ENCODE peak calls at places on chromosome 6, in four cellular contexts. One of them, this sample, is unnamed.

GRCh38 chr6:37897321-37897720 is 77.8 kb downstream of the ZFAND3 start:
- DNase-seq in tibial artery: no peak
- DNase-seq in fibroblast of mammary gland: peak; percentile 49
- DNase-seq in GM12878: no peak
- DNase-seq in this sample: peak; percentile 85

GRCh38 chr6:151784441-151785214 is 22.9 kb upstream of the ESR1 start:
- DNase-seq in tibial artery: no peak
- DNase-seq in fibroblast of mammary gland: peak; percentile 57
- DNase-seq in GM12878: no peak
- DNase-seq in this sample: no peak

GRCh38 chr6:156269751-156270369 is 507.3 kb upstream of the ARID1B start:
- DNase-seq in tibial artery: no peak
- DNase-seq in fibroblast of mammary gland: no peak
- DNase-seq in GM12878: no peak
- DNase-seq in this sample: no peak

GRCh38 chr6:163998496-163998895 is 584.0 kb downstream of the QKI start:
- DNase-seq in fibroblast of mammary gland: no peak
- DNase-seq in tibial artery: no peak
- DNase-seq in GM12878: no peak
- DNase-seq in this sample: peak; percentile 30

GRCh38 chr6:15876406-15876805 is 213.6 kb upstream of the DTNBP1 start:
- DNase-seq in tibial artery: no peak
- DNase-seq in fibroblast of mammary gland: peak; percentile 66
- DNase-seq in GM12878: peak; percentile 78
- DNase-seq in this sample: peak; percentile 6

GRCh38 chr6:165649701-165650137 is 13.3 kb downstream of the PDE10A start:
- DNase-seq in GM12878: no peak
- DNase-seq in fibroblast of mammary gland: peak; percentile 21
- DNase-seq in tibial artery: no peak
- DNase-seq in this sample: peak; percentile 11

GRCh38 chr6:168163096-168163731 is 84.2 kb upstream of the FRMD1 start:
- DNase-seq in fibroblast of mammary gland: peak; percentile 16
- DNase-seq in tibial artery: no peak
- DNase-seq in GM12878: no peak
- DNase-seq in this sample: peak; percentile 34

GRCh38 chr6:170150590-170150945 is 140.3 kb downstream of the DLL1 start:
- DNase-seq in tibial artery: no peak
- DNase-seq in fibroblast of mammary gland: no peak
- DNase-seq in GM12878: no peak
- DNase-seq in this sample: no peak

GRCh38 chr6:73309784-73310502 is 44.1 kb downstream of the DPPA5 start:
- DNase-seq in fibroblast of mammary gland: peak; percentile 55
- DNase-seq in GM12878: no peak
- DNase-seq in tibial artery: peak; percentile 39
- DNase-seq in this sample: peak; percentile 56

DNA sequence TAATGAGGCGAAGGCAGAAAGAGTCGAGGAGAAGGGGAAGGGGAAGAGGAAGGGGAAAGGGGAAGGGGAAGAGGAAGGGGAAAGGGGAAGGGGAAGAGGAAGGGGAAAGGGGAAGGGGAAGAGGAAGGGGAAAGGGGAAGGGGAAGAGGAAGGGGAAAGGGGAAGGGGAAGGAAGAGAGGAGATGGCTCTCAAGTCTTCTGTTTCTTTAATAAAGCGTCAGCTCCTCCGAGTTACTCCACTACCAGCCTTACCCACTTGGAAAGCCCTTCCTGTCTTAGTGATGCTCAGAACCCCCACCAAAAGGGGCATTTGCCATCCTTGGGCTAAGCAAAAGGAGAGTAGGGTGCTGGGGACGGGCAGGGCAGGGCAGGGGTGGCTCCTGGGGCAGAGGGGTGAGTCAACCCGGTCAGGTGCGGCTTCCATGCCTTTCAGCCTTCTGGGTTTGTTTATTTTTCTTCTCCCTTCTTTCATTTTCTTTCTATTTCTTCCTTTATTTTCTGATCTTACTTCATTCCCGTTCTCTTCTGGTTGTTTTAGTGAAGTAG is 476 bp upstream of the CLIC5 start:
- DNase-seq in GM12878: no peak
- DNase-seq in fibroblast of mammary gland: no peak
- DNase-seq in tibial artery: no peak
- DNase-seq in this sample: no peak
- H3K4me3 ChIP-seq in GM12878: no peak overlapping the region
- H3K4me3 ChIP-seq in fibroblast of mammary gland: no peak overlapping the region
- H3K4me3 ChIP-seq in tibial artery: peak overlapping the region; percentile 45
- H3K4me3 ChIP-seq in this sample: no peak overlapping the region

GRCh38 chr6:5083307-5083583 is 1.9 kb upstream of the PPP1R3G start:
- DNase-seq in tibial artery: no peak
- DNase-seq in fibroblast of mammary gland: no peak
- DNase-seq in GM12878: no peak
- DNase-seq in this sample: no peak

GRCh38 chr6:5084192-5084786 is 852 bp upstream of the PPP1R3G start:
- DNase-seq in GM12878: no peak
- DNase-seq in fibroblast of mammary gland: peak; percentile 7
- DNase-seq in tibial artery: peak; percentile 43
- DNase-seq in this sample: no peak

GRCh38 chr6:5084787-5085637 is at the start of gene PPP1R3G:
- DNase-seq in tibial artery: peak; percentile 51
- DNase-seq in fibroblast of mammary gland: peak; percentile 64
- DNase-seq in GM12878: no peak
- DNase-seq in this sample: peak; percentile 59

GRCh38 chr6:5082487-5083306 is 2.4 kb upstream of the PPP1R3G start:
- DNase-seq in fibroblast of mammary gland: peak; percentile 92
- DNase-seq in tibial artery: peak; percentile 35
- DNase-seq in GM12878: no peak
- DNase-seq in this sample: peak; percentile 74

DNA sequence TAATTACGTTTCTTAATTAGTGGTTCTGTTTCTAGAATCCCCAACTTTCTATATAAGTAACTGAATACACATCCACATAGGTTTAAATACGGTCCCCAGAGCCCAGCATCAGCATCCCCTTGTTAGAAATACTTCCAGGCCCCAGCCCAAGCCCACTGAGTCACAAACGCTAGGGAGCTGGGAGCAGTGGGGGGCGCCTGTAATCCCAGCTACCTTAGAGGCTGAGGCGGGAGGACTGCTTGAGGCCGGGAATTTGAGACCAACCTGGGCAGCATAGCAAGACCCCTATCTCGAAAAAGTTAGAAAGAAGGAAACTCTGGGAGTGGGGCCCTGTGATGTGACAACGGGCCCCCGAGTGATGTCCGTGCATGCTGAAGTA is 1.3 kb upstream of the PPP1R3G start:
- DNase-seq in fibroblast of mammary gland: no peak
- DNase-seq in tibial artery: no peak
- DNase-seq in GM12878: no peak
- DNase-seq in this sample: no peak
- H3K4me3 ChIP-seq in fibroblast of mammary gland: no peak overlapping the region
- H3K4me3 ChIP-seq in tibial artery: peak overlapping the region; percentile 65
- H3K4me3 ChIP-seq in GM12878: no peak overlapping the region
- H3K4me3 ChIP-seq in this sample: no peak overlapping the region

DNA sequence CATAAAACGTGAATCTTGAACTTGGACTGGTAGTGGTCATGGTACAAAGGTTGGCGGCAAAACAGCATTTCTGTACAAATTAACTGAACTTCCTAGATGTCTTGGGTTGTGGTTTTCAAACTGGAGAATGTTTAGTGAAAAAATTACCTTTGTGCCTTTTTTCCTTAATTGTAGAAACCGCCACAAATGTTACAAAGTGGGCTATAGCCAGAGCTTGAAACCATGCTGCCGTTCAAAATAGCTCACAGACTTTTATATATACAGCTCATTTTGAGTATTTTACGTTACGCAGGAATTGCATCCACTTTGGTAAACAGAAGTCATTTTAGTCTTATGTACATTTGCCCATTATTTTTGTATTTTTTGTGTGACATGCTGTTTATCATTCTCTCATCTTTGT is 1.9 kb downstream of the MYO6 start:
- DNase-seq in tibial artery: no peak
- DNase-seq in GM12878: no peak
- DNase-seq in fibroblast of mammary gland: no peak
- DNase-seq in this sample: no peak
- H3K4me3 ChIP-seq in tibial artery: no peak overlapping the region
- H3K4me3 ChIP-seq in GM12878: no peak overlapping the region
- H3K4me3 ChIP-seq in fibroblast of mammary gland: no peak overlapping the region
- H3K4me3 ChIP-seq in this sample: peak overlapping the region; percentile 3

GRCh38 chr6:147438758-147439528 is 69.5 kb upstream of the SAMD5 start:
- DNase-seq in GM12878: no peak
- DNase-seq in fibroblast of mammary gland: no peak
- DNase-seq in tibial artery: no peak
- DNase-seq in this sample: no peak

DNA sequence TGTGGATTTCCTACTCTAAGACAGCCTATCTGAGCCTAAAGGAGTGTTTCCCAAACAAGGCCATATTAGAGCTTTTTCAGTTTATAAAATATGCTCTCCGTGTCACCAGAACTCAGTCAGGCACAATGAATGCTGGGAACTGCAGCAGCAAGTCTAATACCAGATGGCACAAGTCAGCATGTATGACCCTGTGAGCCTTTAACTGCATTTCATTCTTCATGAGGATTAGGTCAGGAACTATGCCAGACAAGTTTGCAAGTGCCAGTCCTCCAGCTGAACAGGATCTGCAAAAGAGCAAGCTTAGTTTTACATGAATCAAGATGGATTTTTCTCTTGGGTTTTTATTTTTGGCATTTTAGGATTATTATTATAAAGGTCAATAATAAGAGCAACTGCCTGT is 66.7 kb upstream of the SAMD5 start:
- DNase-seq in GM12878: no peak
- DNase-seq in tibial artery: no peak
- DNase-seq in fibroblast of mammary gland: no peak
- DNase-seq in this sample: no peak
- H3K4me3 ChIP-seq in GM12878: no peak overlapping the region
- H3K4me3 ChIP-seq in tibial artery: no peak overlapping the region
- H3K4me3 ChIP-seq in fibroblast of mammary gland: no peak overlapping the region
- H3K4me3 ChIP-seq in this sample: no peak overlapping the region

GRCh38 chr6:150567360-150567759 is 32.3 kb upstream of the PLEKHG1 start:
- DNase-seq in fibroblast of mammary gland: no peak
- DNase-seq in GM12878: no peak
- DNase-seq in tibial artery: no peak
- DNase-seq in this sample: no peak
- H3K4me3 ChIP-seq in fibroblast of mammary gland: no peak overlapping the region
- H3K4me3 ChIP-seq in GM12878: no peak overlapping the region
- H3K4me3 ChIP-seq in tibial artery: no peak overlapping the region
- H3K4me3 ChIP-seq in this sample: no peak overlapping the region